ENCODE peak calls at places on chromosomes 12 and 14, in six cellular contexts. Q, W, P, A, X and L are unnamed samples.

GRCh38 chr12:58564721-58565120 is 355.6 kb downstream of the LRIG3 start:
- DNase-seq in Q (no peak), W (no peak), P (no peak), A (no peak), X (no peak), L (no peak)

GRCh38 chr12:87383705-87384104 is 645.5 kb downstream of the C12orf50 start:
- DNase-seq in Q (peak; percentile 55), W (no peak), P (no peak), A (no peak), X (no peak), L (no peak)

GRCh38 chr12:8655421-8655820 is 7.2 kb downstream of the MFAP5 start:
- DNase-seq in Q (no peak), W (no peak), P (no peak), A (no peak), X (no peak), L (no peak)

GRCh38 chr14:34699873-34700621 is 14.3 kb downstream of the CFL2 start:
- DNase-seq in Q (peak; percentile 79), W (no peak), P (no peak), A (no peak), X (no peak), L (no peak)

GRCh38 chr12:52585951-52586350 is 12.3 kb upstream of the KRT74 start:
- DNase-seq in Q (no peak), W (peak; percentile 11), P (peak; percentile 14), A (no peak), X (peak; percentile 67), L (no peak)

GRCh38 chr14:81434230-81434629 is 34.1 kb upstream of the STON2 start:
- DNase-seq in Q (no peak), W (no peak), P (no peak), A (no peak), X (no peak), L (no peak)

GRCh38 chr12:101703487-101703886 is 6.0 kb downstream of the CHPT1 start:
- DNase-seq in Q (no peak), W (peak; percentile 36), P (no peak), A (no peak), X (no peak), L (no peak)

GRCh38 chr12:103196467-103196866 is 239.0 kb downstream of the ASCL1 start:
- DNase-seq in Q (no peak), W (no peak), P (no peak), A (no peak), X (no peak), L (no peak)

GRCh38 chr12:5977556-5977955 is 32.5 kb upstream of the ANO2 start:
- DNase-seq in Q (no peak), W (no peak), P (no peak), A (no peak), X (no peak), L (no peak)

GRCh38 chr14:89531661-89532335 is 114.8 kb upstream of the FOXN3 start:
- DNase-seq in Q (no peak), W (no peak), P (no peak), A (no peak), X (no peak), L (no peak)

GRCh38 chr12:103503546-103504480 is 8.0 kb upstream of the C12orf42 start:
- DNase-seq in Q (no peak), W (peak; percentile 74), P (no peak), A (peak; percentile 79), X (peak; percentile 54), L (peak; percentile 59)

GRCh38 chr12:79083181-79083580 is 218.6 kb downstream of the SYT1 start:
- DNase-seq in Q (peak; percentile 3), W (peak; percentile 50), P (no peak), A (no peak), X (no peak), L (no peak)

GRCh38 chr12:89126712-89127111 is 225.6 kb downstream of the DUSP6 start:
- DNase-seq in Q (peak; percentile 51), W (no peak), P (no peak), A (no peak), X (no peak), L (no peak)

GRCh38 chr14:54503476-54503875 is 6.2 kb upstream of the CGRRF1 start:
- DNase-seq in Q (peak; percentile 71), W (peak; percentile 34), P (no peak), A (no peak), X (no peak), L (no peak)

GRCh38 chr12:107624493-107624892 is 61.1 kb upstream of the PWP1 start:
- DNase-seq in Q (no peak), W (no peak), P (no peak), A (no peak), X (no peak), L (no peak)

GRCh38 chr12:89968151-89968699 is 259.6 kb upstream of the ATP2B1 start:
- DNase-seq in Q (no peak), W (no peak), P (no peak), A (no peak), X (no peak), L (no peak)

GRCh38 chr14:35303149-35303548 is 11.0 kb downstream of the PSMA6 start:
- DNase-seq in Q (no peak), W (no peak), P (no peak), A (no peak), X (no peak), L (no peak)

GRCh38 chr12:94282675-94283074 is 134.3 kb downstream of the PLXNC1 start:
- DNase-seq in Q (no peak), W (no peak), P (no peak), A (peak; percentile 35), X (peak; percentile 37), L (no peak)

GRCh38 chr12:60112778-60113177 is 516.9 kb downstream of the SLC16A7 start:
- DNase-seq in Q (peak; percentile 6), W (no peak), P (no peak), A (peak; percentile 0), X (no peak), L (no peak)

GRCh38 chr14:90956273-90956672 is 104.2 kb downstream of the RPS6KA5 start:
- DNase-seq in Q (no peak), W (no peak), P (no peak), A (no peak), X (no peak), L (no peak)

GRCh38 chr12:65209655-65210043 is 40.3 kb downstream of the LEMD3 start:
- DNase-seq in Q (peak; percentile 12), W (no peak), P (no peak), A (peak; percentile 72), X (no peak), L (peak; percentile 13)

GRCh38 chr12:6925543-6926279 is 2.0 kb upstream of the ATN1 start:
- DNase-seq in Q (peak; percentile 95), W (peak; percentile 91), P (peak; percentile 86), A (no peak), X (no peak), L (no peak)

DNA sequence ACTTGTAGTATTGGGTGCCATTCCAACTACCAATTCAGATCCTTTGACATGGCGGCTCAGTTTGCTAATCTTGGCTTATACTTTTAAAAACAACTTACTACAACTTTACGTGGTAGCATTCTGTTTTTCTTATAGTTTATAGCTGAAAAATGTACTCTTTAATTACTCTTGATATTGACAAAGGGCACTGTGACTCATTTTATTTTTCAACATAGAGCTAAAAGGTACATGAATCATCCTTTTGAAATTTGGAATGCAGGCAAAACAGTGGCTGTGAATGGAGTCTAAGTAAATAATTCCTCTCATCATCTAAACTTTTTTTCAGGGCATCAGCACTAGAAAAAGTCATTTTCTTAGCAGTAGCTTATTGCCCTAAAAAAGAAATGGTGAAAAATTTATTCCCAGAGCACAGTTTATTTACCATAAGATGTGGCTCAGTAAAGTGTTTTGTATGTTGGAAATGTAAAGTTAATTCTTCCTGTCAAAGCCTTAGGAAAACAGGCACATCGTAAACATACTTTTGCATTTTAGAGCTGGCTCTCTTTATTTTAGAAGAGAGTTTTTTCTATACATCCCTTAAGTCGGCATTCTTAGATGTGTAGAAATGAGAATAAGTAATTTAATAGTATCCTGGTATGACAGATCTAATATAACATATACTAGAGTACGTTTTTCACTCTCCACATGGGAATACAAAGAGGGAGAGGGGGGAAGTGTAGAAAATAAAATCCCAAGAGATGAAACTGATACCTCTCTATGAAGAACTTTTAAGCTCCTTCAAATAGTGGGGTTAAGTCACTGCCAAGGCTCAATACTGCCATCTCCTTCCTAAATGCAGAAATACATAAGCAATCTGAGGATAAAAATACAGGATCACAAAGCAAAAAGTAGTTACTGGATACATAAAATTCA is 55.2 kb downstream of the SLC25A21 start:
- DNase-seq in Q (peak; percentile 10), W (peak; percentile 32), P (no peak), A (no peak), X (no peak), L (no peak)
- TF ChIP-seq CTCF in Q (peak; percentile 71), W (peak; percentile 56), P (peak; percentile 59), A (no peak), X (no peak), L (no peak)

GRCh38 chr14:24279301-24280186 is 8.1 kb upstream of the RABGGTA start:
- DNase-seq in Q (peak; percentile 19), W (no peak), P (no peak), A (peak; percentile 77), X (peak; percentile 24), L (no peak)
- TF ChIP-seq CTCF in Q (peak; percentile 7), W (peak; percentile 45), P (no peak), A (peak; percentile 16), X (no peak), L (peak; percentile 29)

DNA sequence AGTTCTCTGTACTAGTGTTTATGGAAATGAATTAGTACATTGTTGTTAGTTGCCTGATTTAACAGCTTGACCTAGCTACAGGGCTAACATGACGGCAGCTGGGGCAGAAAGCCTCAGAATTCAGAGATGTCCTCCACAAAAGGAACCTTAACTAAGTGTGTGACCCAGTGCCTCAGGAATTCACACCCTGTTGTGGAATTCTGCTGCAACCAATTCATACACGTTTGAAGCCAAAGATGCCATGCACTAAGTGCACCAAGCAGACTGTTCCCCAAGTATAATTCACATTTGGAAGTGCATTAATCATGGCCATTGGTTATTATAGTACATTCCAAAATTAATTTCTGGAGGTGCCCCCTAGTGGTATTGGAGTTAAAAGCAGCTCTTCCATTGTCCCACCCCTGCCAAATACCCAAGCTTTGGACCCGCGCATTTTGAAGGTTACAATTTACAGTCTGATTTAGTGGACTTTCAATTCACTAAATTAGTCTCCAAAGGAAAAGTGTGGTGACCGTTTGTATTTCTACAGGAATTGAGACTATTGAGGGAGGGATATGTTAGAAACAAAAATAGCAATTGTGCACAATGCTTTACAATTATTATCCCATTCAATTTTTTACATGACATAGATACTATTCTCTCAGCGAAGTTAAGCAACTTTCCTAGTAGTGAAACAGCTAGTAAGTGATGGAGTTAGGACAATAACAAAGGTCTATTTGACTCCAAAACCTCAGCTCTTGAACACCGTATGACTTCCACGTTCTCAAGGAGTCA is 85.9 kb downstream of the PAX9 start:
- DNase-seq in Q (no peak), W (peak; percentile 63), P (no peak), A (no peak), X (no peak), L (no peak)
- TF ChIP-seq CTCF in Q (peak; percentile 53), W (peak; percentile 86), P (peak; percentile 13), A (peak; percentile 24), X (no peak), L (no peak)

GRCh38 chr12:110100315-110100970 is 23.7 kb upstream of the IFT81 start:
- DNase-seq in Q (peak; percentile 84), W (peak; percentile 88), P (peak; percentile 63), A (peak; percentile 84), X (peak; percentile 45), L (peak; percentile 73)

GRCh38 chr12:110105961-110106540 is 18.1 kb upstream of the IFT81 start:
- DNase-seq in Q (peak; percentile 20), W (no peak), P (no peak), A (no peak), X (no peak), L (no peak)

GRCh38 chr12:110105159-110105558 is 19.0 kb upstream of the IFT81 start:
- DNase-seq in Q (no peak), W (no peak), P (no peak), A (no peak), X (no peak), L (no peak)

GRCh38 chr12:110104188-110104969 is 19.8 kb upstream of the IFT81 start:
- DNase-seq in Q (peak; percentile 78), W (no peak), P (no peak), A (no peak), X (no peak), L (no peak)

GRCh38 chr12:110102255-110102654 is 21.9 kb upstream of the IFT81 start:
- DNase-seq in Q (peak; percentile 57), W (peak; percentile 98), P (peak; percentile 49), A (peak; percentile 64), X (no peak), L (peak; percentile 40)
- TF ChIP-seq CTCF in Q (peak; percentile 52), W (peak; percentile 84), P (peak; percentile 16), A (peak; percentile 23), X (no peak), L (no peak)